ENCODE peak calls at places on chromosomes 7 and 10, in eight cellular contexts. J is tibial artery, B is BE2C, Z is body of pancreas, N is Caco-2, A is transverse colon, I is suprapubic skin, Q is upper lobe of right lung. P is an unnamed sample.

GRCh38 chr10:16866861-16867260 is 49.6 kb upstream of the RSU1 start:
- DNase-seq in J (no peak), B (no peak), Z (no peak), N (no peak), A (no peak), I (no peak), Q (no peak), P (no peak)

GRCh38 chr7:31368620-31369019 is 28.1 kb upstream of the NEUROD6 start:
- DNase-seq in J (no peak), B (no peak), Z (no peak), N (no peak), A (no peak), I (no peak), Q (no peak), P (no peak)

GRCh38 chr10:58661902-58662301 is 149.2 kb downstream of the BICC1 start:
- DNase-seq in J (no peak), B (no peak), Z (no peak), N (no peak), A (no peak), I (no peak), Q (no peak), P (no peak)

GRCh38 chr7:33781796-33782195 is 123.5 kb upstream of the BMPER start:
- DNase-seq in J (no peak), B (no peak), Z (no peak), N (no peak), A (no peak), I (no peak), Q (no peak), P (no peak)

GRCh38 chr10:22754298-22754697 is 39.9 kb upstream of the PIP4K2A start:
- DNase-seq in J (no peak), B (no peak), Z (no peak), N (no peak), A (no peak), I (no peak), Q (no peak), P (no peak)

GRCh38 chr10:15719899-15720634 is at the start of gene ITGA8:
- DNase-seq in J (peak; percentile 85), B (peak; percentile 49), Z (no peak), N (peak; percentile 11), A (peak; percentile 47), I (no peak), Q (peak; percentile 64), P (peak; percentile 47)

GRCh38 chr7:77434570-77434969 is 18.4 kb upstream of the GSAP start:
- DNase-seq in J (no peak), B (no peak), Z (no peak), N (no peak), A (no peak), I (no peak), Q (no peak), P (no peak)

GRCh38 chr7:141838581-141838980 is 2.7 kb downstream of the PRSS37 start:
- DNase-seq in J (no peak), B (no peak), Z (no peak), N (no peak), A (no peak), I (no peak), Q (no peak), P (no peak)

GRCh38 chr7:137933270-137934017 is 68.4 kb downstream of the CREB3L2 start:
- DNase-seq in J (peak; percentile 85), B (peak; percentile 49), Z (peak; percentile 17), N (no peak), A (no peak), I (peak; percentile 82), Q (no peak), P (no peak)

DNA sequence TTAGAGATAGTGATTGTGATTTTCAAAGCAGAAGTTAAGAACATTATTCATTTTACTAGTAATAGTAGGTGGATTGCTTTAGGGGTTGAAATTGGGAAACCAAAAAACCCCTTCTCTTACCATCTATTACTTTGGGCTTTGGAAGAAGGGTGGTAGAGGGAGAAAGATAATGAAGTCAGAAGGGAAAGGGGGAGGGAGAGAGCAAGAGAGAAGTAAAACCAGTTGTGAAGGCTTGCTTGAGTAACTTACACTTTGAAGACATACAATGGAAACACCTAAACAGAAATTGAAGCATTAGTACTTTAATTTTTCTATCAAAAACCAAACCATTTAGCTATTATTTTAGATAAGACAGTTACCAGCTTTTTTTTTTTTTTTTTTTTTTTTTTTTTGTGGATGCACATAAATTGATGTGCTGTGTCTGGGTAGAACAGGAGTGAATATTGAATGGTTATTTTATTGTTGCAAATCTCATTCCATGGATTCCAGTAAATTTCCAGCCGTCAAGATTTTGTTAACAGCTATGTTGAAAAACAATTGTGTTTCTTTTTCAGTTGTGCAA is 5.5 kb downstream of the PRKAR2B start:
- DNase-seq in J (no peak), B (no peak), Z (no peak), N (no peak), A (no peak), I (no peak), Q (no peak), P (no peak)
- H3K4me3 ChIP-seq in J (no peak overlapping the region), B (no peak overlapping the region), Z (no peak overlapping the region), N (no peak overlapping the region), A (no peak overlapping the region), I (no peak overlapping the region), Q (no peak overlapping the region), P (no peak overlapping the region)

GRCh38 chr7:139361523-139361922 is 1.8 kb downstream of the LUC7L2 start:
- DNase-seq in J (no peak), B (no peak), Z (no peak), N (no peak), A (no peak), I (no peak), Q (no peak), P (no peak)

GRCh38 chr7:139362981-139363380 is 3.3 kb downstream of the LUC7L2 start:
- DNase-seq in J (no peak), B (no peak), Z (no peak), N (no peak), A (no peak), I (no peak), Q (no peak), P (no peak)

GRCh38 chr7:139360948-139361307 is 1.2 kb downstream of the LUC7L2 start:
- DNase-seq in J (no peak), B (no peak), Z (no peak), N (no peak), A (no peak), I (no peak), Q (no peak), P (no peak)

GRCh38 chr7:139360210-139360947 is 685 bp downstream of the LUC7L2 start:
- DNase-seq in J (peak; percentile 99), B (peak; percentile 99), Z (peak; percentile 97), N (peak; percentile 99), A (peak; percentile 97), I (peak; percentile 99), Q (peak; percentile 98), P (peak; percentile 97)

DNA sequence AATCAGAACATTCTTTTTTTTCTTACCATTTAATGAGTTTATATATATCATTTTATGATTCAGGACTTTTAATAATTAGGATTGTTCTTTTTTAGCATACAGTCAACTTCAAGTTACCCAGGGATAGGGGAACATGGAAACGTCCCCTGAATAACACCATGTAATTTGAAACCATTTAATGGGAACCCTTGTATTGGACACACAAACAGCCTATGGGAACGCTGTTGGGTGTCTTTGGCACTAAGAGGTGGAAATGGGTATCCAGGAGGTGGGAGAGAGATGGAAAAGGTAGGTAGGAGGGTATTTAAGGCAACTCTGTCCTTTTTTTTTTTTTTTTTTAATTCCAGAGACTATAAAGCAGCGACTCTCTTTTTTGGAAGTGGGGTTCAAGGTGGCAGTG is 2.6 kb downstream of the LUC7L2 start:
- DNase-seq in J (no peak), B (no peak), Z (no peak), N (no peak), A (no peak), I (no peak), Q (no peak), P (no peak)
- H3K4me1 ChIP-seq in J (peaks cover 59% of the 10 kb centered on the region), B (no peaks in the 10 kb centered on the region), Z (peaks cover 40% of the 10 kb centered on the region), N (no peaks in the 10 kb centered on the region), A (peaks cover 52% of the 10 kb centered on the region), I (peaks cover 47% of the 10 kb centered on the region), Q (peaks cover 25% of the 10 kb centered on the region), P (peaks cover 13% of the 10 kb centered on the region)

DNA sequence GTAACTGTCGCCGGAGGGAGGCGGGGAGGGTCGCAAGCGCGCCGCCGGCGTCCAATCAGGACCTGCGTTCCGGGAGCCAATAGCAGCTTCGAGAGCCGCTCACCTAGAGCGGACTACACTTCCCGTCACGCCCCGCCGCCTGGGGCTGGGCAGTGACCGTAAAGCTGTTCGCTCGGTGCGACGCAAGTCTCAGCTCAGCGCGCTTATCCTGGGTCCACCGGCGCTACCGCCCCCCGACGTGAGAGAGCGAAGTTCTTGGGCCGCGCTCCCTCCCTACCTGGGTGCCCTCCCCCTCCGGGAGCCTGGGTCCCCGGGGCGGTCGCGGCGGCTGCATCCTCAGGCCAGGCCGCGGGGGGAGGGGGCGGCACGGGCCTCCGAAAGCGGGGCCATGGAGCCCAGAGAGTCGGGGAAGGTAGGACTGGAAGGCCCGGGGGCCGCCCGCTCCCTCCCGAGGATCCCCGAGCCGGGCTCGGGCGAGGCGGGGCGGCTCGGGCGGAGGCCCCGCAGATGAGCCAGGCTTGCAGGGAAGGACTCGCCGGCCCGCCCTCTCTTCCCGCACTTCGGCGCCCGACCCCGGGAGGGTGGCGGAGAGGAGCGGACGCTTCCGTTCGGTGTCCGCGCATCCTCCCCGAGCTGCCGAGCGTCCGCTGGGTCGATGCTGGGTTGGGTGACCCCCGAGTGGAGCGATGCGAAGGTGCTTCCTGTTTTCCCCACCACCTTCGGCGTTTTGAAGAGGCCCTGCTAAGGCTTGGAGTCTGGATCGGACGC is at the start of gene ZNF862:
- DNase-seq in J (peak; percentile 99), B (peak; percentile 98), Z (peak; percentile 99), N (peak; percentile 97), A (peak; percentile 98), I (peak; percentile 98), Q (peak; percentile 99), P (peak; percentile 99)
- TF ChIP-seq CTCF in J (no peak), B (no peak), Z (no peak), N (no peak), A (no peak), I (no peak), Q (no peak), P (no peak)

DNA sequence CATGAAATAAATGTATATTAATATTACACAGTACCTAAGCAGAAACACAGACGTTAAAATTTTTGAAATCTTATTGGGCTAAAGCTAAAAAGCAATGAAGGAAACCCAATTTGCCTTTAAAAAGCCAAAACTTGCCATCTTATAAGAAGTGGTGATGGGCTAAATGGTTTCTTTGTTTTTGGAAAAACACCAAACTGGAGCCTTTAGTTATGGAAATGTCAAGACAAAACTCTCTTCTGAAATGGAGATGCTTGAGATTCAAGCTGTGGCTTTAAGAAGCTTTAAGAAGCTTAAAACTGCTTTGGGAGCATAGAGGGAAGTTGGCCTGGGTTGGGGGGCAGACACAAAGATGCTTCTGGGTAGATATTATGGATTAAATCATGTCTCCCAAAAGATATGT is 277.0 kb downstream of the GFRA1 start:
- DNase-seq in J (no peak), B (no peak), Z (no peak), N (no peak), A (no peak), I (no peak), Q (no peak), P (no peak)
- H3K4me3 ChIP-seq in J (no peak overlapping the region), B (no peak overlapping the region), Z (no peak overlapping the region), N (no peak overlapping the region), A (no peak overlapping the region), I (no peak overlapping the region), Q (no peak overlapping the region), P (no peak overlapping the region)

P was measured in mucosa of descending colon.